ENCODE peak calls at places on chromosomes 13 and 19, in five cellular contexts. F, E, K, O and G are unnamed samples.

GRCh38 chr19:9309974-9310446 is 372 bp upstream of the ZNF699 start:
- DNase-seq in K (peak; percentile 94), O (peak; percentile 87), E (peak; percentile 55), F (peak; percentile 83), G (peak; percentile 96)

GRCh38 chr13:45194081-45194939 is 6.5 kb downstream of the KCTD4 start:
- DNase-seq in K (no peak), O (peak; percentile 36), F (peak; percentile 28), E (no peak), G (no peak)

GRCh38 chr19:45632468-45633196 is 6.6 kb downstream of the EML2 start:
- DNase-seq in K (peak; percentile 51), E (no peak), O (peak; percentile 18), F (peak; percentile 62), G (peak; percentile 89)

GRCh38 chr19:39474139-39474620 is 6.5 kb upstream of the TIMM50 start:
- DNase-seq in K (peak; percentile 36), E (peak; percentile 57), F (peak; percentile 67), O (peak; percentile 46), G (peak; percentile 78)

GRCh38 chr19:56295531-56296455 is 18.8 kb downstream of the ZSCAN5A start:
- DNase-seq in E (no peak), K (no peak), O (no peak), F (no peak), G (no peak)

GRCh38 chr13:63999614-64000013 is 2584.0 kb upstream of the PCDH20 start:
- DNase-seq in O (no peak), E (no peak), K (no peak), F (no peak), G (no peak)

GRCh38 chr13:48579167-48579918 is 46.5 kb upstream of the RCBTB2 start:
- DNase-seq in O (no peak), K (no peak), E (no peak), F (peak; percentile 34), G (no peak)

GRCh38 chr13:50365300-50365682 is 350.0 kb downstream of the KCNRG start:
- DNase-seq in K (no peak), E (no peak), F (no peak), O (no peak), G (no peak)

GRCh38 chr19:53157601-53158000 is 1.3 kb downstream of the ZNF347 start:
- DNase-seq in K (no peak), F (peak; percentile 23), E (no peak), O (no peak), G (peak; percentile 19)

GRCh38 chr13:38868870-38869269 is 121.8 kb downstream of the STOML3 start:
- DNase-seq in E (no peak), O (no peak), K (no peak), F (peak; percentile 20), G (no peak)

GRCh38 chr19:16244091-16244490 is 46.4 kb downstream of the AP1M1 start:
- DNase-seq in K (no peak), F (no peak), O (no peak), E (no peak), G (no peak)

GRCh38 chr19:8254286-8255001 is 45.3 kb downstream of the CERS4 start:
- DNase-seq in F (no peak), O (no peak), E (no peak), K (no peak), G (no peak)

GRCh38 chr13:98370261-98370660 is 193.2 kb upstream of the RNF113B start:
- DNase-seq in K (no peak), F (no peak), O (no peak), E (no peak), G (no peak)

GRCh38 chr19:44608391-44608821 is 5.0 kb upstream of the IGSF23 start:
- DNase-seq in O (no peak), F (no peak), K (no peak), E (no peak), G (peak; percentile 36)

GRCh38 chr19:18310118-18310909 is 12.6 kb downstream of the LSM4 start:
- DNase-seq in O (no peak), K (no peak), F (no peak), E (no peak), G (no peak)
- H3K27ac ChIP-seq in O (peak overlapping the region; percentile 100), K (no peak overlapping the region), F (no peak overlapping the region), E (no peak overlapping the region), G (no peak overlapping the region)

DNA sequence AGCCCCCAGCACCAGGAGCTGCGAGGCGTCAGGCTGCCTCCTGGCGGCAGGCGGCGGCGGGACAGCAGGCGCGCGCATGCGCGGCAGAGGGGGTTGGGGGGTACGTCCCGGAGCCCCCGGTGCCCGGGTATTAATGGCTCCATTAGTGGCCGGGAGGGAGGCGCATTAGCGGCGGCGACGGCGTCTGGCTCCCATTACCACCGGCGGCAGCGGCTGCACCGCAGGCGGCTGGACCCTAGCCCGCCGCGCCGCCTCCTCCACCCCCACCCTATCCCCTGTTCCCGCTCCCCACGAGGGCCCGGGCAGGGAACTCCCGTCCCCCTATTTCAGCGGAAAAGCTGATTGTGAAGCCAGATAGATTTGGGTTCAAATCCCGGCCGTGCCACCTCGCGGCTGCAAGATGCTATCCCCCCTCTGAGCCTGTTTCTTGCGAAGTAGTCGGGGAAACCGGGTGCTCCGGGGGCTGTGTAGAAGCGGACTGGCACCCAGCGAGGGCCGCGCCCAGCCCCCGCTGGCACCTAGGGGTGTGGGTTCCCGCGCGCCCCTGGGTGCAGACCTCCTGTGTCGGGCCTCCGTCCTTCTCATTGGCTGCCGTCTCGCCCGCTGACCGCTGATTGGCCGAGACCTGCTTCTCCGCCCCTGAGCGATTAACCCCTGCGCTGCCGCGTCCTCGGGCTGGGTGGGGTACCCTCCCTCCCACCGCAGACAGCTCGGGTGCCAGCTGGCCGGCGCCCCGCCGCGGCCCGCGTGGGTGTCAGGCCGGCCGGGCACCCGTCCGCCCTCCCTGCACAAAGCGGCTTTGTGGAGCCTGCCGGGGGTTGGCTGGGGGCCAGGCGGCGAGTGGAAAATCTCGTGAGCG is 11.1 kb downstream of the CIC start:
- DNase-seq in F (peak; percentile 85), O (peak; percentile 93), K (peak; percentile 94), E (no peak), G (peak; percentile 95)
- H3K4me1 ChIP-seq in F (peaks cover 78% of the 10 kb centered on the region), O (peaks cover 82% of the 10 kb centered on the region), K (peaks cover 6% of the 10 kb centered on the region), E (peaks cover 16% of the 10 kb centered on the region), G (peaks cover 41% of the 10 kb centered on the region)

GRCh38 chr19:50323782-50324133 is 5.4 kb downstream of the KCNC3 start:
- DNase-seq in E (no peak), K (no peak), O (no peak), F (no peak), G (no peak)
- H3K27me3 ChIP-seq in E (no peaks in the 10 kb centered on the region), K (peaks cover 12% of the 10 kb centered on the region), O (peaks cover 22% of the 10 kb centered on the region), F (no peaks in the 10 kb centered on the region), G (no peaks in the 10 kb centered on the region)

GRCh38 chr19:23772668-23773063 is 14.0 kb upstream of the ZNF681 start:
- DNase-seq in K (no peak), E (no peak), F (no peak), O (no peak), G (no peak)
- H3K27ac ChIP-seq in K (no peak overlapping the region), E (no peak overlapping the region), F (no peak overlapping the region), O (no peak overlapping the region), G (no peak overlapping the region)

GRCh38 chr19:11096210-11096841 is 7.1 kb downstream of the LDLR start:
- DNase-seq in F (no peak), K (peak; percentile 80), O (no peak), E (no peak), G (no peak)
- H3K4me1 ChIP-seq in F (peaks cover 51% of the 10 kb centered on the region), K (peaks cover 7% of the 10 kb centered on the region), O (peaks cover 48% of the 10 kb centered on the region), E (no peaks in the 10 kb centered on the region), G (peaks cover 6% of the 10 kb centered on the region)

DNA sequence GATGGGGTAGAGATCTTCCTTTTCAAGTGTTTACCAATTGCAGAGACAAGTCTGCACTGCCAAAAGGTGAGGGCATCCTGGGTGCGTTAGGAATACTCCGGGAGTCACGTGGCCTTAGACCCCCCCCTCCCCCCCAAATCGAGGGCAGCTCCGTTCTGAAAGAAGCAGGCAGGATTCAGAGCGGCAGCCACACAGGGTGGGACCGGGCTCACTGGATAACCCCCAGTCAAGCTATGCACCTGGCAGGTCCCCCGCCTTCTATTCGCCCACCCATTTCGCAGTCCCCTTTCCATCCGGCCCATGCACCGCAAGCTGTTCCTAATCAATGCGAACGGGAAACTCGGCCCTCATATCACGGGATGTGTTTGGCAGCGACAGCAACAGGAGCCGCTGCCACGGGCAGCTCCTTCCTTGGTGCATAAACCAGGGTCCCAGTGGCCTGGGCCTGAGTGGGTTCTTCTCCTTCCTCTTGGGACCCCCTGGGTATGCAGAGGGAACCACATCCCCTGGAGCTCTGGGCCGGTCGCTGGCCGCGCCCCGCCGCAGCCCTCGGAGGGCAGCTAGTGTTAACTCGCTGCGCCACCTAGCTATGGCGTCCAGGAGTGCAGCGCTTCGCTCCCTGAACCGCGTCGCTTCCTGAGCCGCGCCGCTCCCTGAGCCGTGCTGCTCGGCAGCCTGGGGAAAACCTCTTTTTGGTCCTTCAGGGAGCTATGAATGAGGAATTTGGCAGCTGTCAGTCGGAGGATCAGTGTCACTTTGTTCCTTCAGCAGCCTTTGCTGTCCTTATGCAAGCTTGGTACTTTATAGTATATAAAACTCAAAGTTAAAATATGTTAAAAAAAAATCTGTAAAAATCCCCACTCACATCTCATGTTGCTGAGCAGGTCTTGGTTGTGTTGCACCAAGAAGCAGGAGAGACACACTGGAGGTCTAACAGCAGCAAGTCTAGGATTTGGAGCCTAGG is 41.4 kb downstream of the LYL1 start:
- DNase-seq in O (peak; percentile 94), K (peak; percentile 89), E (peak; percentile 86), F (peak; percentile 90), G (peak; percentile 91)
- H3K27me3 ChIP-seq in O (no peaks in the 10 kb centered on the region), K (no peaks in the 10 kb centered on the region), E (peaks cover 55% of the 10 kb centered on the region), F (no peaks in the 10 kb centered on the region), G (no peaks in the 10 kb centered on the region)